ENCODE peak calls at places on chromosomes 7 and 10, in six cellular contexts. One of them, this sample, is unnamed.

GRCh38 chr7:155860461-155860839 is 48.2 kb upstream of the SHH start:
- DNase-seq in mesenchymal stem cell: no peak
- DNase-seq in neuronal stem cell: no peak
- DNase-seq in H1: no peak
- DNase-seq in IMR-90: no peak
- DNase-seq in trophoblast cell: no peak
- DNase-seq in this sample: no peak

GRCh38 chr7:37732253-37732652 is 48.7 kb downstream of the GPR141 start:
- DNase-seq in mesenchymal stem cell: no peak
- DNase-seq in neuronal stem cell: peak
- DNase-seq in H1: peak
- DNase-seq in IMR-90: no peak
- DNase-seq in trophoblast cell: peak
- DNase-seq in this sample: peak

GRCh38 chr7:30029696-30030095 is 1.5 kb downstream of the PLEKHA8 start:
- DNase-seq in mesenchymal stem cell: no peak
- DNase-seq in neuronal stem cell: no peak
- DNase-seq in H1: no peak
- DNase-seq in IMR-90: no peak
- DNase-seq in trophoblast cell: no peak
- DNase-seq in this sample: no peak

GRCh38 chr7:64098-64521 is 128.3 kb upstream of the FAM20C start:
- DNase-seq in mesenchymal stem cell: peak
- DNase-seq in neuronal stem cell: peak
- DNase-seq in H1: no peak
- DNase-seq in IMR-90: peak
- DNase-seq in trophoblast cell: peak
- DNase-seq in this sample: peak

GRCh38 chr10:6207658-6208057 is 4.9 kb downstream of the PFKFB3 start:
- DNase-seq in mesenchymal stem cell: peak
- DNase-seq in neuronal stem cell: no peak
- DNase-seq in H1: no peak
- DNase-seq in IMR-90: no peak
- DNase-seq in trophoblast cell: no peak
- DNase-seq in this sample: no peak

GRCh38 chr7:41559426-41559825 is 143.5 kb downstream of the INHBA start:
- DNase-seq in mesenchymal stem cell: no peak
- DNase-seq in neuronal stem cell: no peak
- DNase-seq in H1: no peak
- DNase-seq in IMR-90: peak
- DNase-seq in trophoblast cell: peak
- DNase-seq in this sample: no peak

GRCh38 chr10:117005454-117006055 is 568 bp upstream of the SHTN1 start:
- DNase-seq in mesenchymal stem cell: peak
- DNase-seq in neuronal stem cell: peak
- DNase-seq in H1: no peak
- DNase-seq in IMR-90: no peak
- DNase-seq in trophoblast cell: peak
- DNase-seq in this sample: peak

GRCh38 chr7:107208046-107208458 is 39.2 kb downstream of the HBP1 start:
- DNase-seq in mesenchymal stem cell: no peak
- DNase-seq in neuronal stem cell: no peak
- DNase-seq in H1: no peak
- DNase-seq in IMR-90: peak
- DNase-seq in trophoblast cell: no peak
- DNase-seq in this sample: no peak

GRCh38 chr7:102407910-102408309 is 11.7 kb downstream of the PRKRIP1 start:
- DNase-seq in mesenchymal stem cell: no peak
- DNase-seq in neuronal stem cell: no peak
- DNase-seq in H1: no peak
- DNase-seq in IMR-90: no peak
- DNase-seq in trophoblast cell: no peak
- DNase-seq in this sample: no peak

GRCh38 chr10:99524736-99525380 is 7.9 kb upstream of the NKX2-3 start:
- DNase-seq in mesenchymal stem cell: peak
- DNase-seq in neuronal stem cell: no peak
- DNase-seq in H1: no peak
- DNase-seq in IMR-90: no peak
- DNase-seq in trophoblast cell: no peak
- DNase-seq in this sample: no peak

GRCh38 chr10:121734517-121735137 is 136.4 kb upstream of the FGFR2 start:
- DNase-seq in mesenchymal stem cell: peak
- DNase-seq in neuronal stem cell: no peak
- DNase-seq in H1: no peak
- DNase-seq in IMR-90: no peak
- DNase-seq in trophoblast cell: peak
- DNase-seq in this sample: no peak

GRCh38 chr7:128672927-128673517 is 930 bp downstream of the GARIN1A start:
- DNase-seq in mesenchymal stem cell: peak
- DNase-seq in neuronal stem cell: no peak
- DNase-seq in H1: peak
- DNase-seq in IMR-90: peak
- DNase-seq in trophoblast cell: peak
- DNase-seq in this sample: peak

GRCh38 chr10:31352436-31353226 is 33.6 kb downstream of the ZEB1 start:
- DNase-seq in mesenchymal stem cell: no peak
- DNase-seq in neuronal stem cell: no peak
- DNase-seq in H1: no peak
- DNase-seq in IMR-90: no peak
- DNase-seq in trophoblast cell: no peak
- DNase-seq in this sample: no peak

DNA sequence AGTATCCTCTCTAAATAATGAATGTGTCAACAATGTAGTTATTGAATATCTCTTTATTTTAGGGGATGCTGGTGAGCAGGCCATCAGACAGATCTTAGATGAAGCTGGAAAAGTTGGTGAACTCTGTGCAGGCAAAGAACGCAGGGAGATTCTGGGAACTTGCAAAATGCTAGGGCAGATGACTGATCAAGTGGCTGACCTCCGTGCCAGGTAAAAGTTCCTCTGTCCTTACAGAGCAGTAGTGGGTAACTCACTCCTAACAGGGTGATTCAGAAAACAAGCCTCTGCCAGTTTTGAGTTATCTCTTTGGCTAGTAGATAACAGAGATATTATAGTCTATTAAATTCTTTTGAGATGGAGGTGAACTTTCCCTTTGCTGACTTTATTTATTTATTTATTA is 67.3 kb downstream of the AP3M1 start:
- DNase-seq in mesenchymal stem cell: no peak
- DNase-seq in neuronal stem cell: no peak
- DNase-seq in H1: no peak
- DNase-seq in IMR-90: no peak
- DNase-seq in trophoblast cell: no peak
- DNase-seq in this sample: no peak
- H3K4me2 ChIP-seq in mesenchymal stem cell: no peak
- H3K4me2 ChIP-seq in neuronal stem cell: no peak
- H3K4me2 ChIP-seq in H1: no peak
- H3K4me2 ChIP-seq in IMR-90: no peak
- H3K4me2 ChIP-seq in trophoblast cell: no peak
- H3K4me2 ChIP-seq in this sample: no peak

GRCh38 chr7:137657476-137658193 is 189.1 kb downstream of the DGKI start:
- DNase-seq in mesenchymal stem cell: no peak
- DNase-seq in neuronal stem cell: no peak
- DNase-seq in H1: no peak
- DNase-seq in IMR-90: no peak
- DNase-seq in trophoblast cell: no peak
- DNase-seq in this sample: no peak
- H2BK120ac ChIP-seq in mesenchymal stem cell: no peak
- H2BK120ac ChIP-seq in neuronal stem cell: no peak
- H2BK120ac ChIP-seq in H1: peak
- H2BK120ac ChIP-seq in IMR-90: peak
- H2BK120ac ChIP-seq in trophoblast cell: no peak
- H2BK120ac ChIP-seq in this sample: no peak

GRCh38 chr10:103701380-103702222 is 153.8 kb downstream of the SH3PXD2A start:
- DNase-seq in mesenchymal stem cell: no peak
- DNase-seq in neuronal stem cell: no peak
- DNase-seq in H1: no peak
- DNase-seq in IMR-90: no peak
- DNase-seq in trophoblast cell: no peak
- DNase-seq in this sample: no peak
- H3K14ac ChIP-seq in mesenchymal stem cell: no peak
- H3K14ac ChIP-seq in neuronal stem cell: no peak
- H3K14ac ChIP-seq in H1: no peak
- H3K14ac ChIP-seq in IMR-90: no peak
- H3K14ac ChIP-seq in trophoblast cell: no peak
- H3K14ac ChIP-seq in this sample: no peak

GRCh38 chr10:69845574-69846251 is 44.0 kb downstream of the COL13A1 start:
- DNase-seq in mesenchymal stem cell: peak
- DNase-seq in neuronal stem cell: no peak
- DNase-seq in H1: no peak
- DNase-seq in IMR-90: peak
- DNase-seq in trophoblast cell: no peak
- DNase-seq in this sample: no peak

GRCh38 chr10:69848454-69848853 is 46.7 kb downstream of the COL13A1 start:
- DNase-seq in mesenchymal stem cell: no peak
- DNase-seq in neuronal stem cell: no peak
- DNase-seq in H1: no peak
- DNase-seq in IMR-90: no peak
- DNase-seq in trophoblast cell: no peak
- DNase-seq in this sample: no peak

GRCh38 chr10:69847883-69848282 is 46.2 kb downstream of the COL13A1 start:
- DNase-seq in mesenchymal stem cell: peak
- DNase-seq in neuronal stem cell: no peak
- DNase-seq in H1: no peak
- DNase-seq in IMR-90: peak
- DNase-seq in trophoblast cell: no peak
- DNase-seq in this sample: no peak

GRCh38 chr10:69846252-69847000 is 44.7 kb downstream of the COL13A1 start:
- DNase-seq in mesenchymal stem cell: no peak
- DNase-seq in neuronal stem cell: no peak
- DNase-seq in H1: no peak
- DNase-seq in IMR-90: peak
- DNase-seq in trophoblast cell: no peak
- DNase-seq in this sample: no peak

DNA sequence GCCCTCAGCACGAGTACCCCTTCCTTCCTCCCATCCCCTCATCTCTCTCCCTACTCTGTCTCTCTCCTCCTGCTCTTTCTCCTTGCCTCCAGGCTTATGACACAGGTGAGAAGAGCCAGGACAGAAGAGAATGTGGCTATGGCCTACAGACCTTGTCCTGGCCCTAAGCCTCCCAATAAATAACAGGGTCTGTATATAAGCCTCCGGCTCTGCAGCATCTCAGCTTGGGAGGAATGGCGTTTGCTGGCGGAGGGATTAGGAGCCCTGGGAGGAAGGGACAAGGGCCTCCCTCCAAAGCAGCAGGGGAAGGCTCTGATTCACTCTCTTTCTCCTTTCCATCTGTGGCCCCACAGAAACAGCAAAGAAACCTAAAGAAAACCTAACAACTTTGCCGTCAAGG is 45.8 kb downstream of the COL13A1 start:
- DNase-seq in mesenchymal stem cell: peak
- DNase-seq in neuronal stem cell: no peak
- DNase-seq in H1: no peak
- DNase-seq in IMR-90: peak
- DNase-seq in trophoblast cell: no peak
- DNase-seq in this sample: no peak
- H3K4me2 ChIP-seq in mesenchymal stem cell: no peak
- H3K4me2 ChIP-seq in neuronal stem cell: no peak
- H3K4me2 ChIP-seq in H1: no peak
- H3K4me2 ChIP-seq in IMR-90: no peak
- H3K4me2 ChIP-seq in trophoblast cell: no peak
- H3K4me2 ChIP-seq in this sample: no peak